ENCODE peak calls at places on chromosomes 11 and 22, in five cellular contexts. H, G, R, Q and V are unnamed samples.
A peak's percentile ranks its signal among the peaks of the same experiment; 100 is the strongest.

GRCh38 chr22:41469218-41469851 is 418 bp downstream of the ACO2 start:
- DNase-seq in H (no peak), G (no peak), R (no peak), Q (peak; percentile 46), V (no peak)

GRCh38 chr22:46797355-46797754 is 34.9 kb downstream of the TBC1D22A start:
- DNase-seq in H (no peak), G (peak; percentile 64), R (peak; percentile 55), Q (no peak), V (no peak)

GRCh38 chr11:17985517-17985916 is 27.3 kb downstream of the SERGEF start:
- DNase-seq in H (peak; percentile 12), G (no peak), R (peak; percentile 51), Q (no peak), V (peak; percentile 32)

GRCh38 chr11:10878408-10879214 is 20.8 kb upstream of the ZBED5 start:
- DNase-seq in H (no peak), G (peak; percentile 81), R (peak; percentile 72), Q (peak; percentile 48), V (peak; percentile 25)

GRCh38 chr11:75668508-75669297 is at the start of gene MAP6:
- DNase-seq in H (no peak), G (peak; percentile 21), R (no peak), Q (no peak), V (no peak)

GRCh38 chr11:1326435-1327063 is 17.1 kb upstream of the TOLLIP start:
- DNase-seq in H (no peak), G (no peak), R (peak; percentile 73), Q (no peak), V (no peak)

GRCh38 chr22:44914026-44914721 is 95.6 kb downstream of the PHF21B start:
- DNase-seq in H (no peak), G (no peak), R (no peak), Q (no peak), V (no peak)

GRCh38 chr22:41596776-41597634 is 7.4 kb upstream of the PMM1 start:
- DNase-seq in H (no peak), G (peak; percentile 61), R (peak; percentile 37), Q (peak; percentile 48), V (peak; percentile 38)

GRCh38 chr11:93236741-93237675 is 39.2 kb upstream of the SLC36A4 start:
- DNase-seq in H (no peak), G (peak; percentile 50), R (peak; percentile 44), Q (peak; percentile 16), V (peak; percentile 54)

GRCh38 chr11:20048246-20048645 is 112.0 kb downstream of the DBX1 start:
- DNase-seq in H (peak; percentile 39), G (no peak), R (peak; percentile 63), Q (no peak), V (no peak)

GRCh38 chr22:24060375-24060788 is 49.3 kb downstream of the CABIN1 start:
- DNase-seq in H (no peak), G (peak; percentile 8), R (peak; percentile 96), Q (no peak), V (peak; percentile 51)

GRCh38 chr22:31952459-31952858 is 8.1 kb downstream of the YWHAH start:
- DNase-seq in H (peak; percentile 42), G (no peak), R (peak; percentile 93), Q (no peak), V (no peak)

GRCh38 chr22:33510429-33510904 is 409.8 kb downstream of the LARGE1 start:
- DNase-seq in H (no peak), G (no peak), R (no peak), Q (no peak), V (no peak)

GRCh38 chr11:17267576-17267975 is 9.0 kb upstream of the NUCB2 start:
- DNase-seq in H (no peak), G (peak; percentile 87), R (peak; percentile 33), Q (peak; percentile 13), V (no peak)

GRCh38 chr11:122440783-122441701 is 214.5 kb upstream of the UBASH3B start:
- DNase-seq in H (peak; percentile 30), G (peak; percentile 29), R (no peak), Q (no peak), V (no peak)

GRCh38 chr11:62000539-62001446 is 33.4 kb upstream of the FTH1 start:
- DNase-seq in H (no peak), G (no peak), R (no peak), Q (no peak), V (no peak)

GRCh38 chr11:113256431-113257227 is 57.8 kb upstream of the TTC12 start:
- DNase-seq in H (no peak), G (no peak), R (no peak), Q (no peak), V (no peak)
- TF ChIP-seq POLR2A in H (no peak), G (no peak), R (no peak), Q (no peak), V (no peak)

DNA sequence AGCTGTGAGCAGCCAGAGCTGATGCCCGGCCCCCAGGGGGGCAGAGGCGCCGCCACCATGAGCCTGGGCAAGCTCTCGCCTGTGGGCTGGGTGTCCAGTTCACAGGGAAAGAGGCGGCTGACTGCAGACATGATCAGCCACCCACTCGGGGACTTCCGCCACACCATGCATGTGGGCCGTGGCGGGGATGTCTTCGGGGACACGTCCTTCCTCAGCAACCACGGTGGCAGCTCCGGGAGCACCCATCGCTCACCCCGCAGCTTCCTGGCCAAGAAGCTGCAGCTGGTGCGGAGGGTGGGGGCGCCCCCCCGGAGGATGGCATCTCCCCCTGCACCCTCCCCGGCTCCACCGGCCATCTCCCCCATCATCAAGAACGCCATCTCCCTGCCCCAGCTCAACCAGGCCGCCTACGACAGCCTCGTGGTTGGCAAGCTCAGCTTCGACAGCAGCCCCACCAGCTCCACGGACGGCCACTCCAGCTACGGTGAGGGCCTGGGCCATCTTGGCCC is 6.1 kb downstream of the CDC42EP1 start:
- DNase-seq in H (no peak), G (no peak), R (no peak), Q (no peak), V (no peak)
- H3K4me1 ChIP-seq in H (peaks cover 31% of the 10 kb centered on the region), G (peaks cover 67% of the 10 kb centered on the region), R (peaks cover 27% of the 10 kb centered on the region), Q (peaks cover 57% of the 10 kb centered on the region), V (peaks cover 18% of the 10 kb centered on the region)

DNA sequence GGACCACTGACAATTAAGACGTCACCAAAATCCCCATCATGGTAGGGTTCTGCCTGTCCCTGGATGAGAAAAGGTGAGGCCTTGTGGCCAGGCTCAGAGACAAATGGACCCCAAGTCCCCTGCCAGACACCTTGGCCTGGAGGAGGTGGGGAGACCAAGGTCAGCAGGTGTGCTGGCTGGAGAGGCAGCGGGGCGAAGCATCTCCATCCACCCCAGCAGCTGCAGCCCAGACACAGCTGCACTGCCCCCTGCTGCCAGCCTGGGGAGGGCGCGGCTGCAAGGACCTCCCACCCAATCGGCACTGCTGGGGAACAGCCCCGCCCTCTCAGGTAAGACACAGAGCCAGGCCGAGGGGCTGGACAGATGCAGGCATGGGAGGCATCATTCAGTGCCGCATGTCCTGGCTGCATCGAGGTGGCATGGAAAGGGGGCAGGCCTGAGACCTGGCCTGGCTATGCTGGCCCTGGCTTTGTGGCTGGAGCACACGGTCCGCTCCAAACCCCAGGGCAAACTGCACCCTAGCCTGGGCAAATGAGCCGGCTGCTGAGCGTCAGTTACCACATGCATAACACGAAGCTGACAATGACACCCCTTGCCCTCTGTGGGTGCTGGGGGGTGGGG is 12.2 kb upstream of the MFNG start:
- DNase-seq in H (no peak), G (peak; percentile 52), R (no peak), Q (peak; percentile 79), V (no peak)
- TF ChIP-seq POLR2A in H (no peak), G (no peak), R (no peak), Q (no peak), V (no peak)

GRCh38 chr22:40416636-40417035 is 46.2 kb downstream of the SGSM3 start:
- DNase-seq in H (no peak), G (no peak), R (no peak), Q (no peak), V (no peak)
- H3K4me1 ChIP-seq in H (no peaks in the 10 kb centered on the region), G (no peaks in the 10 kb centered on the region), R (peaks cover 5% of the 10 kb centered on the region), Q (no peaks in the 10 kb centered on the region), V (no peaks in the 10 kb centered on the region)

GRCh38 chr22:37559521-37559900 is 769 bp upstream of the CDC42EP1 start:
- DNase-seq in H (no peak), G (no peak), R (no peak), Q (no peak), V (no peak)

GRCh38 chr22:37562049-37562784 is 1.9 kb downstream of the CDC42EP1 start:
- DNase-seq in H (no peak), G (no peak), R (no peak), Q (no peak), V (no peak)

GRCh38 chr22:37560682-37561208 is 465 bp downstream of the CDC42EP1 start:
- DNase-seq in H (peak; percentile 73), G (no peak), R (peak; percentile 53), Q (peak; percentile 39), V (no peak)

GRCh38 chr22:37559901-37560681 is at the start of gene CDC42EP1:
- DNase-seq in H (no peak), G (peak; percentile 64), R (peak; percentile 36), Q (peak; percentile 82), V (peak; percentile 52)

GRCh38 chr22:37561209-37562048 is 1.1 kb downstream of the CDC42EP1 start:
- DNase-seq in H (peak; percentile 96), G (peak; percentile 85), R (peak; percentile 86), Q (peak; percentile 89), V (peak; percentile 80)
- TF ChIP-seq POLR2A in H (peak; percentile 67), G (no peak), R (no peak), Q (peak; percentile 61), V (peak; percentile 12)

GRCh38 chr11:8060801-8061554 is 20.0 kb upstream of the TUB start:
- DNase-seq in H (peak; percentile 26), G (no peak), R (peak; percentile 94), Q (no peak), V (no peak)
- H3K4me1 ChIP-seq in H (peaks cover 34% of the 10 kb centered on the region), G (no peaks in the 10 kb centered on the region), R (peaks cover 10% of the 10 kb centered on the region), Q (no peaks in the 10 kb centered on the region), V (no peaks in the 10 kb centered on the region)

GRCh38 chr11:119092880-119093665 is 8.4 kb downstream of the HMBS start:
- DNase-seq in H (no peak), G (no peak), R (peak; percentile 42), Q (peak; percentile 7), V (peak; percentile 67)
- TF ChIP-seq POLR2A in H (no peak), G (no peak), R (no peak), Q (peak; percentile 55), V (no peak)

DNA sequence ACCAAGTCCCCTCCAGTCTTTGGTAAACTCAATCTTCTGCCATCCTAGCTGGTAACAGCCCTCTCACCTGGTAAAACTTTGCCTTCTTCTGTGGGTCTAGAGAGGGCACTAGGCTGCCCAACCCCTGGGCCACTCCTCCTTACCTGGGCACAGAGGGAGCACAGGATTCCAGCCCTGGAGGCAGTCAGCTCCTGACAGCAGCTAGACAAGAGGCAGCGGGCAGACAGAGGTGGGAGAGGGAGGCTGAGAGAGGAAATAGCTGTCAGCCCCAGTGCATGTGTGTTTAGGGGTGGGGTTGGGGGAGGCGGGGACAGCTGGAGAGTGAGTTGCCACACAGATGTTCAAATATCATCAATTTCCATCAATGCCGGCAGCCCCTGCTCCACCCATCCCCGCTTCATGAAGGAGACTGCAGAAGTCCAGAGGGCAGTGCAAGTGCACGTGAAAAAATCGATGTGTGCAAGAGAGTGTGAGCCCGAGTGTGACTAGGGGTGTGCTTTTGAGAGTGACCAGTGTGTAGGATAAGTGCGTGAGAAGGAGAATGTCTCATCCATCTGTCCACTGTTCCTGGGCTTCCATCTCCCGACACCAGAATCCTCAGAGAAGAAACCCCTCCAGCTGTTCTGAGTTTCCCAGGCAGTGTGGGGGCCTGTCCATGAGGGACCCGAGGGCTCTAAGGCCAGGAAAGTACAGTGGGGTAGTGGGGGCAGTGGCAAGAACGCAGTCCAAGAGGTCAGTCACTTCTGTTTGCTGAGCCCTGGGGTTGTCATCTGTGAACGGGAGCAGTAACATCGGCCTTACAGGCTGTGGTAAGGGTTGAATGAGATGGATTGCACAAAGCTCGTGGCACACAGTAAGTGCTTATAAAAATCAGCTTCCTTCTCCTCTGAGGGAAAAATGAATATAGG is at the start of gene PTGDR2:
- DNase-seq in H (no peak), G (no peak), R (no peak), Q (peak; percentile 74), V (no peak)
- H3K4me1 ChIP-seq in H (no peaks in the 10 kb centered on the region), G (no peaks in the 10 kb centered on the region), R (peaks cover 7% of the 10 kb centered on the region), Q (peaks cover 47% of the 10 kb centered on the region), V (no peaks in the 10 kb centered on the region)